ENCODE peak calls at places on chromosomes 5 and 9, in five cellular contexts. W is stimulated activated CD8-positive, alpha-beta memory T cell treated with anti-CD3 and anti-CD28 coated beads, Interleukin-4, amount 100 ng/mL, for 24 hours; K is left ventricle myocardium superior; Q is T-helper 9 cell; Y is stimulated activated CD4-positive, alpha-beta T cell treated with anti-CD3 and anti-CD28 coated beads, Interleukin-2, amount 100 ng/mL, for 24 hours. C is an unnamed sample.

GRCh38 chr5:9947944-9948343 is 301.7 kb downstream of the ATPSCKMT start:
- DNase-seq in W (no peak), K (no peak), Q (no peak), Y (no peak), C (no peak)

GRCh38 chr5:144060598-144060997 is 109.9 kb downstream of the YIPF5 start:
- DNase-seq in W (no peak), K (no peak), Q (no peak), Y (no peak), C (no peak)

GRCh38 chr5:170112876-170113516 is 7.3 kb downstream of the FOXI1 start:
- DNase-seq in W (no peak), K (no peak), Q (no peak), Y (no peak), C (no peak)

GRCh38 chr5:37208883-37209808 is 40.0 kb downstream of the CPLANE1 start:
- DNase-seq in W (no peak), K (peak), Q (no peak), Y (peak), C (no peak)

GRCh38 chr9:130962418-130963316 is 23.6 kb upstream of the FIBCD1 start:
- DNase-seq in W (no peak), K (no peak), Q (no peak), Y (no peak), C (no peak)

GRCh38 chr9:136795027-136795402 is 1.1 kb upstream of the CCDC183 start:
- DNase-seq in W (no peak), K (no peak), Q (no peak), Y (no peak), C (no peak)

GRCh38 chr5:61704289-61704688 is 372.2 kb downstream of the ZSWIM6 start:
- DNase-seq in W (no peak), K (no peak), Q (no peak), Y (no peak), C (no peak)

GRCh38 chr9:127218818-127219217 is 45.8 kb upstream of the GARNL3 start:
- DNase-seq in W (no peak), K (no peak), Q (no peak), Y (no peak), C (no peak)

GRCh38 chr9:129052592-129052991 is 16.2 kb downstream of the MIGA2 start:
- DNase-seq in W (no peak), K (peak), Q (no peak), Y (no peak), C (no peak)

GRCh38 chr5:107555425-107556090 is 115.2 kb downstream of the EFNA5 start:
- DNase-seq in W (no peak), K (no peak), Q (no peak), Y (no peak), C (no peak)

GRCh38 chr9:123418052-123418430 is 62.0 kb downstream of the CRB2 start:
- DNase-seq in W (no peak), K (no peak), Q (no peak), Y (no peak), C (no peak)

GRCh38 chr5:93289915-93290314 is 291.1 kb downstream of the NR2F1-AS1 start:
- DNase-seq in W (no peak), K (no peak), Q (no peak), Y (no peak), C (no peak)

GRCh38 chr5:128201065-128201926 is 117.7 kb downstream of the SLC12A2 start:
- DNase-seq in W (peak), K (peak), Q (peak), Y (peak), C (peak)

GRCh38 chr5:61822584-61822983 is 483.4 kb upstream of the KIF2A start:
- DNase-seq in W (no peak), K (no peak), Q (no peak), Y (no peak), C (no peak)

GRCh38 chr5:172076783-172077244 is 70.4 kb upstream of the FBXW11 start:
- DNase-seq in W (no peak), K (no peak), Q (no peak), Y (no peak), C (no peak)

GRCh38 chr9:89477395-89477794 is 20.5 kb downstream of the SEMA4D start:
- DNase-seq in W (no peak), K (no peak), Q (no peak), Y (peak), C (no peak)

GRCh38 chr9:131817627-131818026 is 77.8 kb upstream of the RAPGEF1 start:
- DNase-seq in W (no peak), K (no peak), Q (no peak), Y (no peak), C (no peak)

GRCh38 chr5:86909896-86910295 is 292.2 kb downstream of the COX7C start:
- DNase-seq in W (no peak), K (no peak), Q (no peak), Y (no peak), C (no peak)

GRCh38 chr9:137461663-137462395 is 2.7 kb upstream of the NSMF start:
- DNase-seq in W (peak), K (peak), Q (peak), Y (peak), C (peak)

GRCh38 chr5:32600057-32600622 is 14.8 kb downstream of the SUB1 start:
- DNase-seq in W (no peak), K (no peak), Q (no peak), Y (no peak), C (no peak)

GRCh38 chr5:119328753-119329602 is 26.8 kb upstream of the TNFAIP8 start:
- DNase-seq in W (peak), K (no peak), Q (peak), Y (peak), C (peak)

GRCh38 chr9:120878188-120879130 is 1.5 kb upstream of the PHF19 start:
- DNase-seq in W (no peak), K (no peak), Q (no peak), Y (no peak), C (no peak)

GRCh38 chr5:58828145-58828544 is 245.3 kb downstream of the RAB3C start:
- DNase-seq in W (no peak), K (no peak), Q (no peak), Y (no peak), C (no peak)

GRCh38 chr9:99040254-99040653 is 64.7 kb upstream of the TGFBR1 start:
- DNase-seq in W (no peak), K (no peak), Q (no peak), Y (no peak), C (no peak)

GRCh38 chr5:122077451-122078115 is 476 bp downstream of the LOX start:
- DNase-seq in W (no peak), K (peak), Q (no peak), Y (no peak), C (no peak)

GRCh38 chr9:116275418-116276295 is 122.1 kb downstream of the PAPPA start:
- DNase-seq in W (no peak), K (no peak), Q (no peak), Y (no peak), C (no peak)

GRCh38 chr9:34158362-34158869 is 20.4 kb upstream of the UBAP1 start:
- DNase-seq in W (no peak), K (no peak), Q (no peak), Y (no peak), C (no peak)

GRCh38 chr5:154352960-154353548 is 92.7 kb upstream of the SAP30L start:
- DNase-seq in W (no peak), K (no peak), Q (no peak), Y (no peak), C (no peak)

GRCh38 chr9:100673249-100673648 is 95.4 kb downstream of the CAVIN4 start:
- DNase-seq in W (no peak), K (no peak), Q (no peak), Y (no peak), C (no peak)

GRCh38 chr5:96851312-96852062 is 24.8 kb upstream of the ERAP2 start:
- DNase-seq in W (no peak), K (no peak), Q (no peak), Y (no peak), C (no peak)

GRCh38 chr5:179235416-179236400 is 109.6 kb downstream of the ADAMTS2 start:
- DNase-seq in W (no peak), K (no peak), Q (no peak), Y (peak), C (no peak)

GRCh38 chr5:124264499-124264898 is 481.9 kb downstream of the ZNF608 start:
- DNase-seq in W (no peak), K (no peak), Q (no peak), Y (no peak), C (no peak)

GRCh38 chr9:126113176-126113575 is 213.5 kb upstream of the MVB12B start:
- DNase-seq in W (no peak), K (no peak), Q (no peak), Y (no peak), C (no peak)

GRCh38 chr9:113548221-113549041 is 84.9 kb downstream of the RGS3 start:
- DNase-seq in W (no peak), K (peak), Q (no peak), Y (peak), C (no peak)

C was measured in effector memory CD8-positive, alpha-beta T cell.